ENCODE peak calls at places on chromosome 9, in ten cellular contexts. One of them, this sample, is unnamed. For H3K9me3, the result is how much of the 10 kb centered on the place peaks cover.

GRCh38 chr9:5441043-5441442 is 3.3 kb upstream of the PLGRKT start:
- DNase-seq in prostate gland: no peak
- DNase-seq in hepatocyte: no peak
- DNase-seq in heart right ventricle: no peak
- DNase-seq in testis: no peak
- DNase-seq in Panc1: no peak
- DNase-seq in PC-3: peak
- DNase-seq in stomach: no peak
- DNase-seq in left lung: no peak
- DNase-seq in IMR-90: peak
- DNase-seq in this sample: no peak

GRCh38 chr9:105415344-105415980 is 32.4 kb upstream of the FSD1L start:
- DNase-seq in IMR-90: peak
- DNase-seq in stomach: peak
- DNase-seq in hepatocyte: peak
- DNase-seq in testis: peak
- DNase-seq in heart right ventricle: no peak
- DNase-seq in Panc1: peak
- DNase-seq in prostate gland: peak
- DNase-seq in left lung: peak
- DNase-seq in PC-3: peak
- DNase-seq in this sample: peak

GRCh38 chr9:113155911-113156559 is 5.2 kb downstream of the SLC31A2 start:
- DNase-seq in left lung: peak
- DNase-seq in IMR-90: no peak
- DNase-seq in heart right ventricle: no peak
- DNase-seq in Panc1: no peak
- DNase-seq in hepatocyte: no peak
- DNase-seq in PC-3: no peak
- DNase-seq in testis: no peak
- DNase-seq in prostate gland: no peak
- DNase-seq in stomach: no peak
- DNase-seq in this sample: no peak

GRCh38 chr9:69171049-69171448 is 3.0 kb upstream of the TJP2 start:
- DNase-seq in prostate gland: peak
- DNase-seq in left lung: no peak
- DNase-seq in Panc1: no peak
- DNase-seq in testis: no peak
- DNase-seq in hepatocyte: peak
- DNase-seq in IMR-90: peak
- DNase-seq in heart right ventricle: no peak
- DNase-seq in PC-3: peak
- DNase-seq in stomach: peak
- DNase-seq in this sample: no peak

GRCh38 chr9:113985968-113986585 is 92.0 kb downstream of the AMBP start:
- DNase-seq in IMR-90: peak
- DNase-seq in left lung: no peak
- DNase-seq in hepatocyte: peak
- DNase-seq in stomach: no peak
- DNase-seq in Panc1: no peak
- DNase-seq in heart right ventricle: no peak
- DNase-seq in prostate gland: no peak
- DNase-seq in PC-3: no peak
- DNase-seq in testis: no peak
- DNase-seq in this sample: no peak

GRCh38 chr9:113599647-113600476 is 136.3 kb downstream of the RGS3 start:
- DNase-seq in PC-3: no peak
- DNase-seq in hepatocyte: peak
- DNase-seq in Panc1: no peak
- DNase-seq in stomach: no peak
- DNase-seq in IMR-90: peak
- DNase-seq in left lung: no peak
- DNase-seq in testis: no peak
- DNase-seq in heart right ventricle: no peak
- DNase-seq in prostate gland: no peak
- DNase-seq in this sample: no peak

GRCh38 chr9:70484232-70485130 is 70.0 kb upstream of the KLF9 start:
- DNase-seq in Panc1: peak
- DNase-seq in prostate gland: peak
- DNase-seq in heart right ventricle: no peak
- DNase-seq in IMR-90: peak
- DNase-seq in PC-3: peak
- DNase-seq in left lung: no peak
- DNase-seq in hepatocyte: peak
- DNase-seq in testis: peak
- DNase-seq in stomach: peak
- DNase-seq in this sample: peak

GRCh38 chr9:130275156-130275555 is 9.6 kb downstream of the HMCN2 start:
- DNase-seq in Panc1: no peak
- DNase-seq in IMR-90: no peak
- DNase-seq in left lung: no peak
- DNase-seq in prostate gland: no peak
- DNase-seq in stomach: no peak
- DNase-seq in heart right ventricle: no peak
- DNase-seq in hepatocyte: no peak
- DNase-seq in testis: no peak
- DNase-seq in PC-3: no peak
- DNase-seq in this sample: no peak

DNA sequence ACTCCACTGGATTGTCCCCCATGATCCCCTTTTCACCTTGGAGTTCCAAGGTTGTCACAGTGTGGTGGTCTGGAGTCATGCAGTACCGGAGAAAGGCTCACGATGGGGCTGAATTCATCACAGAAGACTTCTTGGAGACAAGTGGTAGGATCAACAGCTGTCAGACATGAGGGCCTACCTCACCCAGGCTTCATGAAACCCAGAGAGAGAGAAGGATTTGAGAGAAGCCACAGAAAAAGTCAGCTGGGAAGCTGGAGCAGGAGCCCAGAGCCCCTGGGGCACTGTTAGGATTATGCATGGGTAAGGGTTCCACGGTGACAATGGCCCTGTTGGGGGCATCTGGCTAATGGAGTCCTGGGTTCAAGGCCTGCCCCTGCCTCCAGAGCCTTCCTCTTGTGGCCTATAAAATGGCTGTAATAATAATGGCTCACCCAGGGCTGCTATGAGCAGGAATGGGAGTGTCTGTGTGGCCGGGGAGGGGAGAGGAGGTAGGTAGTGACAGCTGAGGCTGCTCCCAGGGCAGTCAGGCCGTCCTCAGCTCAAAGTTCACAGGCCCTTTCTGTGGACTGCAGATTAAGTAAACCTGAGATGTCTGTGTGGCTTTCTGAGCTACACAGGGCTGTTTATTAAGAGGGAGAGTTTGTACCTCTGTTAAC is 910 bp downstream of the TRIM14 start:
- DNase-seq in hepatocyte: peak
- DNase-seq in prostate gland: peak
- DNase-seq in left lung: no peak
- DNase-seq in IMR-90: peak
- DNase-seq in testis: peak
- DNase-seq in stomach: peak
- DNase-seq in Panc1: peak
- DNase-seq in heart right ventricle: no peak
- DNase-seq in PC-3: peak
- DNase-seq in this sample: peak
- TF ChIP-seq CTCF in hepatocyte: no peak
- TF ChIP-seq CTCF in prostate gland: no peak
- TF ChIP-seq CTCF in left lung: peak
- TF ChIP-seq CTCF in IMR-90: peak
- TF ChIP-seq CTCF in testis: peak
- TF ChIP-seq CTCF in stomach: no peak
- TF ChIP-seq CTCF in Panc1: peak
- TF ChIP-seq CTCF in heart right ventricle: peak
- TF ChIP-seq CTCF in PC-3: peak
- TF ChIP-seq CTCF in this sample: peak

GRCh38 chr9:8779478-8779877 is 979.9 kb upstream of the DMAC1 start:
- DNase-seq in left lung: no peak
- DNase-seq in IMR-90: no peak
- DNase-seq in PC-3: no peak
- DNase-seq in stomach: no peak
- DNase-seq in prostate gland: no peak
- DNase-seq in testis: no peak
- DNase-seq in hepatocyte: no peak
- DNase-seq in heart right ventricle: no peak
- DNase-seq in Panc1: no peak
- DNase-seq in this sample: no peak
- H3K9me3 ChIP-seq in left lung: under half
- H3K9me3 ChIP-seq in IMR-90: under half
- H3K9me3 ChIP-seq in PC-3: under half
- H3K9me3 ChIP-seq in stomach: under half
- H3K9me3 ChIP-seq in prostate gland: under half
- H3K9me3 ChIP-seq in testis: under half
- H3K9me3 ChIP-seq in hepatocyte: under half
- H3K9me3 ChIP-seq in heart right ventricle: under half
- H3K9me3 ChIP-seq in Panc1: under half
- H3K9me3 ChIP-seq in this sample: under half

GRCh38 chr9:86286278-86286677 is 3.9 kb upstream of the ISCA1 start:
- DNase-seq in heart right ventricle: no peak
- DNase-seq in left lung: no peak
- DNase-seq in prostate gland: no peak
- DNase-seq in testis: no peak
- DNase-seq in stomach: no peak
- DNase-seq in PC-3: no peak
- DNase-seq in IMR-90: no peak
- DNase-seq in Panc1: no peak
- DNase-seq in hepatocyte: no peak
- DNase-seq in this sample: no peak
- TF ChIP-seq CTCF in heart right ventricle: no peak
- TF ChIP-seq CTCF in left lung: no peak
- TF ChIP-seq CTCF in prostate gland: no peak
- TF ChIP-seq CTCF in testis: no peak
- TF ChIP-seq CTCF in stomach: no peak
- TF ChIP-seq CTCF in PC-3: no peak
- TF ChIP-seq CTCF in IMR-90: no peak
- TF ChIP-seq CTCF in Panc1: no peak
- TF ChIP-seq CTCF in hepatocyte: no peak
- TF ChIP-seq CTCF in this sample: no peak

DNA sequence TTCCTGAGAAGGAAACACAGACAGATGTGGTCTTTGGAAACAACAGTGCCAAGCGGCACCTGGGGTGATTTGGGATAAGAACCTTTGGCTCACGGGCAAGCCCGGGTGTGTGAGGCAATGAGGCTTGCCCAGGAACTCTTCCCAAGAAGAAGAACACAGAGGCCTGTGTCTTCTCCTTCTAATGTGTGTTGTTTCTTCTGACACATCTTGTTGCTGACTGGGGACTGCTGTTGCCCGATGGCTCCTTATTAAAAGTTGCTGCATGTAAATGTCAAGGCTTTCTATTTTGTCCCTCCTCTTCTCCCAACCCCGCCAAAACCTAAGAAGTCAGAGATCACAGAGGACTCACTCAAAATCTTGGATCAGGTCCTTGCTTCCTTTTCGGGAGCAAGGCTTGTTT is 232.3 kb downstream of the GADD45G start:
- DNase-seq in heart right ventricle: no peak
- DNase-seq in PC-3: no peak
- DNase-seq in prostate gland: no peak
- DNase-seq in hepatocyte: no peak
- DNase-seq in testis: peak
- DNase-seq in IMR-90: no peak
- DNase-seq in stomach: no peak
- DNase-seq in left lung: no peak
- DNase-seq in Panc1: no peak
- DNase-seq in this sample: no peak
- H3K9me3 ChIP-seq in heart right ventricle: under half
- H3K9me3 ChIP-seq in PC-3: under half
- H3K9me3 ChIP-seq in prostate gland: under half
- H3K9me3 ChIP-seq in hepatocyte: under half
- H3K9me3 ChIP-seq in testis: under half
- H3K9me3 ChIP-seq in IMR-90: under half
- H3K9me3 ChIP-seq in stomach: under half
- H3K9me3 ChIP-seq in left lung: under half
- H3K9me3 ChIP-seq in Panc1: under half
- H3K9me3 ChIP-seq in this sample: under half

GRCh38 chr9:109966643-109967368 is 186.8 kb downstream of the PALM2AKAP2 start:
- DNase-seq in IMR-90: no peak
- DNase-seq in Panc1: no peak
- DNase-seq in testis: no peak
- DNase-seq in left lung: no peak
- DNase-seq in hepatocyte: no peak
- DNase-seq in heart right ventricle: no peak
- DNase-seq in PC-3: no peak
- DNase-seq in prostate gland: no peak
- DNase-seq in stomach: no peak
- DNase-seq in this sample: no peak

GRCh38 chr9:109962215-109962614 is 182.2 kb downstream of the PALM2AKAP2 start:
- DNase-seq in heart right ventricle: no peak
- DNase-seq in left lung: no peak
- DNase-seq in stomach: no peak
- DNase-seq in PC-3: no peak
- DNase-seq in Panc1: no peak
- DNase-seq in IMR-90: no peak
- DNase-seq in prostate gland: no peak
- DNase-seq in testis: no peak
- DNase-seq in hepatocyte: no peak
- DNase-seq in this sample: no peak

GRCh38 chr9:109963079-109963478 is 183.1 kb downstream of the PALM2AKAP2 start:
- DNase-seq in heart right ventricle: no peak
- DNase-seq in stomach: no peak
- DNase-seq in IMR-90: no peak
- DNase-seq in Panc1: no peak
- DNase-seq in prostate gland: no peak
- DNase-seq in hepatocyte: no peak
- DNase-seq in testis: no peak
- DNase-seq in PC-3: peak
- DNase-seq in left lung: no peak
- DNase-seq in this sample: no peak

GRCh38 chr9:109956811-109957440 is 176.9 kb downstream of the PALM2AKAP2 start:
- DNase-seq in Panc1: no peak
- DNase-seq in PC-3: no peak
- DNase-seq in testis: no peak
- DNase-seq in left lung: no peak
- DNase-seq in heart right ventricle: no peak
- DNase-seq in hepatocyte: no peak
- DNase-seq in stomach: no peak
- DNase-seq in prostate gland: no peak
- DNase-seq in IMR-90: peak
- DNase-seq in this sample: no peak

DNA sequence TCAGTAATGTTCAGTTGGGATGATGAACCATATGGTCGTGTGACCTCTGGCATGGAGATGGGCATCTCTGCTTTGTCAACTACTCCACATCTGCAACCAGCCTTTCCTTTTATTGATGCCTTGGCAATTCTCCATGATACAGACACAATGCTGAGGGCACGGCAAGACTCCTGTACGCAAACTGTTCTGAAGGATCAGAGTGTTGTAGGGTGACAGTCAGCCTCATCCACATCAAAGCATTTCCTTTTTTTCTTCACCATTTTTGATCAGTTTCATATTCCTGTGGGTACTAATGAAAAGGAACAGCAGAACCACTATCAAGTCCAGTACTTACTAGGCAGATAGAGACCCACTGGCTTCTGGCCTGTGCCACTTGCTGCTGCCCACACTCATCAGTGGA is 181.6 kb downstream of the PALM2AKAP2 start:
- DNase-seq in left lung: no peak
- DNase-seq in testis: no peak
- DNase-seq in IMR-90: no peak
- DNase-seq in hepatocyte: no peak
- DNase-seq in heart right ventricle: no peak
- DNase-seq in prostate gland: no peak
- DNase-seq in stomach: no peak
- DNase-seq in Panc1: no peak
- DNase-seq in PC-3: no peak
- DNase-seq in this sample: no peak
- TF ChIP-seq CTCF in left lung: no peak
- TF ChIP-seq CTCF in testis: no peak
- TF ChIP-seq CTCF in IMR-90: no peak
- TF ChIP-seq CTCF in hepatocyte: no peak
- TF ChIP-seq CTCF in heart right ventricle: no peak
- TF ChIP-seq CTCF in prostate gland: no peak
- TF ChIP-seq CTCF in stomach: no peak
- TF ChIP-seq CTCF in Panc1: no peak
- TF ChIP-seq CTCF in PC-3: no peak
- TF ChIP-seq CTCF in this sample: no peak